ENCODE peak calls at places on chromosomes 4 and X, in nine cellular contexts. U is choroid plexus epithelial cell; O is endothelial cell; H is mucosa of descending colon; A is left ventricle myocardium inferior; C is effector memory CD8-positive, alpha-beta T cell; S is body of pancreas; T is bronchial epithelial cell; K is GM03348. I is an unnamed sample.

GRCh38 chr4:20203508-20203907 is 48.2 kb upstream of the SLIT2 start:
- DNase-seq in K (peak), T (peak), C (no peak), O (no peak), A (no peak), S (no peak), U (peak), H (no peak), I (no peak)

GRCh38 chr4:88964450-88964849 is 92.5 kb downstream of the FAM13A start:
- DNase-seq in T (peak), S (no peak), K (peak), H (no peak), O (no peak), U (peak), C (no peak), A (no peak), I (no peak)

GRCh38 chrX:86263526-86263925 is 115.3 kb downstream of the DACH2 start:
- DNase-seq in O (no peak), K (no peak), T (no peak), H (no peak), S (no peak), A (no peak), U (no peak), C (no peak), I (no peak)

GRCh38 chr4:142035556-142035955 is 399.2 kb downstream of the IL15 start:
- DNase-seq in H (no peak), T (no peak), S (no peak), U (no peak), K (peak), C (no peak), A (no peak), O (no peak), I (no peak)

GRCh38 chrX:21993265-21993664 is 38.9 kb upstream of the PHEX start:
- DNase-seq in K (no peak), A (peak), H (peak), U (no peak), O (no peak), T (no peak), S (no peak), C (no peak), I (no peak)

GRCh38 chrX:137432609-137433008 is 133.3 kb upstream of the ZIC3 start:
- DNase-seq in U (peak), O (peak), T (peak), A (no peak), S (no peak), K (no peak), C (no peak), H (no peak), I (peak)

GRCh38 chr4:170014359-170015008 is 11.7 kb downstream of the MFAP3L start:
- DNase-seq in K (peak), C (no peak), U (no peak), T (no peak), A (no peak), S (no peak), H (no peak), O (no peak), I (no peak)

GRCh38 chr4:5203925-5204324 is 152.6 kb downstream of the STK32B start:
- DNase-seq in K (peak), A (no peak), T (no peak), H (no peak), U (no peak), O (no peak), S (no peak), C (no peak), I (no peak)

GRCh38 chrX:136452614-136453013 is 35.1 kb upstream of the BRS3 start:
- DNase-seq in U (no peak), C (no peak), O (no peak), K (no peak), H (no peak), T (no peak), A (no peak), S (no peak), I (no peak)

GRCh38 chr4:185201983-185202962 is 1.5 kb downstream of the CFAP97 start:
- DNase-seq in U (peak), H (no peak), O (peak), C (peak), K (no peak), T (no peak), S (no peak), A (no peak), I (no peak)

GRCh38 chrX:14777484-14777883 is 95.4 kb downstream of the FANCB start:
- DNase-seq in U (peak), K (peak), S (no peak), T (peak), O (no peak), C (no peak), A (no peak), H (no peak), I (no peak)

I was measured in HuH-7.5.